ENCODE peak calls at places on chromosomes 2 and 18, in five cellular contexts. One of them, this sample, is unnamed.

GRCh38 chr2:30871440-30871839 is 64.2 kb upstream of the CAPN13 start:
- DNase-seq in adrenal gland: peak
- DNase-seq in DND-41: no peak
- DNase-seq in pancreas: no peak
- DNase-seq in endodermal cell: no peak
- DNase-seq in this sample: no peak

GRCh38 chr2:105504459-105504858 is 105.6 kb upstream of the FHL2 start:
- DNase-seq in endodermal cell: no peak
- DNase-seq in DND-41: no peak
- DNase-seq in pancreas: no peak
- DNase-seq in adrenal gland: no peak
- DNase-seq in this sample: no peak

GRCh38 chr2:74845217-74845751 is 11.4 kb downstream of the HK2 start:
- DNase-seq in pancreas: peak
- DNase-seq in DND-41: no peak
- DNase-seq in endodermal cell: peak
- DNase-seq in adrenal gland: peak
- DNase-seq in this sample: no peak

GRCh38 chr2:163626208-163626607 is 109.6 kb downstream of the FIGN start:
- DNase-seq in endodermal cell: no peak
- DNase-seq in pancreas: no peak
- DNase-seq in DND-41: no peak
- DNase-seq in adrenal gland: no peak
- DNase-seq in this sample: no peak

GRCh38 chr18:68435581-68435980 is 279.3 kb downstream of the TMX3 start:
- DNase-seq in pancreas: no peak
- DNase-seq in adrenal gland: no peak
- DNase-seq in endodermal cell: no peak
- DNase-seq in DND-41: no peak
- DNase-seq in this sample: no peak

GRCh38 chr2:10048501-10049171 is 5.3 kb downstream of the KLF11 start:
- DNase-seq in pancreas: no peak
- DNase-seq in DND-41: no peak
- DNase-seq in adrenal gland: no peak
- DNase-seq in endodermal cell: peak
- DNase-seq in this sample: peak

GRCh38 chr2:151815821-151816489 is 12.3 kb downstream of the ARL5A start:
- DNase-seq in pancreas: no peak
- DNase-seq in endodermal cell: no peak
- DNase-seq in adrenal gland: no peak
- DNase-seq in DND-41: no peak
- DNase-seq in this sample: no peak

GRCh38 chr2:96642564-96643350 is at the start of gene FER1L5:
- DNase-seq in adrenal gland: peak
- DNase-seq in endodermal cell: peak
- DNase-seq in DND-41: no peak
- DNase-seq in pancreas: peak
- DNase-seq in this sample: no peak

GRCh38 chr2:231489990-231490389 is 25.7 kb upstream of the NCL start:
- DNase-seq in DND-41: no peak
- DNase-seq in pancreas: peak
- DNase-seq in endodermal cell: peak
- DNase-seq in adrenal gland: peak
- DNase-seq in this sample: no peak

GRCh38 chr2:197877038-197877437 is 72.6 kb downstream of the PLCL1 start:
- DNase-seq in adrenal gland: no peak
- DNase-seq in endodermal cell: no peak
- DNase-seq in DND-41: no peak
- DNase-seq in pancreas: no peak
- DNase-seq in this sample: no peak

GRCh38 chr2:32937602-32938450 is 8.9 kb upstream of the LTBP1 start:
- DNase-seq in endodermal cell: peak
- DNase-seq in adrenal gland: no peak
- DNase-seq in DND-41: no peak
- DNase-seq in pancreas: no peak
- DNase-seq in this sample: no peak

GRCh38 chr18:37537868-37538525 is 27.6 kb downstream of the CELF4 start:
- DNase-seq in endodermal cell: peak
- DNase-seq in pancreas: peak
- DNase-seq in adrenal gland: peak
- DNase-seq in DND-41: peak
- DNase-seq in this sample: peak

GRCh38 chr18:75544051-75544481 is 116.6 kb upstream of the SMIM21 start:
- DNase-seq in endodermal cell: no peak
- DNase-seq in DND-41: no peak
- DNase-seq in adrenal gland: peak
- DNase-seq in pancreas: no peak
- DNase-seq in this sample: no peak

GRCh38 chr2:19454125-19454524 is 95.7 kb upstream of the OSR1 start:
- DNase-seq in endodermal cell: no peak
- DNase-seq in DND-41: no peak
- DNase-seq in pancreas: no peak
- DNase-seq in adrenal gland: no peak
- DNase-seq in this sample: no peak

DNA sequence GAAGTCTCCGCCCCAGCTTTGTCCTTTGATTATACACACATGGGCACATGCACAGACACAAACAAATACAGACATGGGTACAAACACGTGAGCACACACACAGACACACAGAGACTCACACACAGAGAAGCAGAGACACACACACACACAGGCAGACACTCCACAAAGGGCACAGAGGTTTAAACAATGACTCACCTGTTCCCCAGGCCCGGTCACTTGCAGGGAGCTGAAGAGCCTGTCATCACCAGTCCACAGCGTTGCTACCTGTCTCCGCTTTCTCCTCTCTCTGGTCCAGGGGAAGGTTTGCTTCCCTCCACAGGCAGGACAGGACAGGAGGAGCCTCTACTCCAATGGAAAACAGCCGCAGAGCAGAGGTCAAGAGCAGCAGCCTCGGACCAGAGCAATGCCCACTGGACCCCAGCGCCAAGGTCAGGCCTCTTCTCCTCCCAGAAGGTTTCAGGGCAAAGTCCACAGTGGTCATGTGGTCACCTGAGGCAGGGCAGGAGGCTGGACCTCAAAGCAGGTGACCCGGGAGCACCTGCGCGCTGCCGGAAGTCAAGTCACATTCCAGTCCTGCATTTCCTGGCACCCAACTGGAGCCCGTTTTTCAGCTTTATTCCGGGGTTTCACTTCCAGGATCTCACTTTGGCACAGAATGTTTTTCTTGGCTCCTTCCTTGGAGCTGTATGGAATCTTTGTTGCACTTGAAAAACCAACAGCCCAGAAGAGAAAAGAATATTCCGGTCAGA is at the start of gene RAB17:
- DNase-seq in DND-41: no peak
- DNase-seq in adrenal gland: no peak
- DNase-seq in endodermal cell: peak
- DNase-seq in pancreas: peak
- DNase-seq in this sample: no peak
- H3K4me3 ChIP-seq in DND-41: no peak
- H3K4me3 ChIP-seq in adrenal gland: no peak
- H3K4me3 ChIP-seq in endodermal cell: peak
- H3K4me3 ChIP-seq in pancreas: peak
- H3K4me3 ChIP-seq in this sample: no peak

GRCh38 chr18:26804474-26804873 is 61.0 kb downstream of the AQP4 start:
- DNase-seq in pancreas: no peak
- DNase-seq in endodermal cell: peak
- DNase-seq in DND-41: peak
- DNase-seq in adrenal gland: peak
- DNase-seq in this sample: peak
- TF ChIP-seq CTCF in pancreas: peak
- TF ChIP-seq CTCF in endodermal cell: peak
- TF ChIP-seq CTCF in DND-41: peak
- TF ChIP-seq CTCF in adrenal gland: peak
- TF ChIP-seq CTCF in this sample: peak

DNA sequence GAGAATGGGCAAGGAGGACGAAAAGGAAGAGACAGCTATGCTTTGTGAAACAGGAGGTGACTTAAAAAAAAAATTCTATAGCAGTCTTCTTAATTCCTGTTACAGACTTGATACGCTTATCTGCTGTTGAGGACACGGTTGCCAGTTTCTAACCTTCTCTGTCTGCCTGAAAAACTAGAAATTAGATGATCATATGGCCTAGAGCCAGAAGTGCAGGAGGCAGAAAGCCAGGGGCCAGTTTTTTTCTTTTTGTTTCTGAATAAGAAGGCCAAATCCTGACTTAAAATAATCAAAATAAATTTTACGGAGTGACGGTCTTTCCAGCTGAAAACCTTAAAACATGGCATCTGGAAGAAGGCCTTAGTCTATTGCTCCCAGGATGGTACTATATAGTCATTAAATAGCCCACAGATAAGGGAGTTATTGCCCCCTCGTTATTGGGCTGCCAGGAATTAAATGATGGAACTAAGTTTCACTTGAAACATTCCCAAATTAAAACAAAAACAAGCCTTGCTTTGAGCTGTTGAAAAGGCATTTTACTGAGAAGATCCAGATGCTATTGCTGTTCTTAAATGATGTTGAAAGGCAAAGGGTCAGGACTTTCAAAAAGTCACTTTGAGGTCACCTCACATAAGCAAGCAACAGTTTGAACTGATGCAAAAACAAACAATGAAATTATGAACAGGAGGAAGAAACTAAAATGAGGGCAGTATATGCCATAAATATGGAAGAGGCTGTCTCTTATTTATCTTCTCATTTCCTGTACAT is 1.9 kb upstream of the AMMECR1L start:
- DNase-seq in adrenal gland: peak
- DNase-seq in endodermal cell: no peak
- DNase-seq in pancreas: no peak
- DNase-seq in DND-41: no peak
- DNase-seq in this sample: no peak
- H3K4me3 ChIP-seq in adrenal gland: no peak
- H3K4me3 ChIP-seq in endodermal cell: peak
- H3K4me3 ChIP-seq in pancreas: no peak
- H3K4me3 ChIP-seq in DND-41: peak
- H3K4me3 ChIP-seq in this sample: peak

GRCh38 chr2:203021986-203022385 is 7.3 kb downstream of the NBEAL1 start:
- DNase-seq in DND-41: no peak
- DNase-seq in adrenal gland: no peak
- DNase-seq in endodermal cell: no peak
- DNase-seq in pancreas: no peak
- DNase-seq in this sample: no peak

GRCh38 chr2:203022751-203023150 is 8.1 kb downstream of the NBEAL1 start:
- DNase-seq in pancreas: no peak
- DNase-seq in DND-41: no peak
- DNase-seq in adrenal gland: no peak
- DNase-seq in endodermal cell: no peak
- DNase-seq in this sample: no peak

GRCh38 chr2:203016716-203017115 is 2.0 kb downstream of the NBEAL1 start:
- DNase-seq in endodermal cell: no peak
- DNase-seq in adrenal gland: no peak
- DNase-seq in DND-41: no peak
- DNase-seq in pancreas: no peak
- DNase-seq in this sample: no peak

GRCh38 chr2:203018181-203018580 is 3.5 kb downstream of the NBEAL1 start:
- DNase-seq in DND-41: no peak
- DNase-seq in adrenal gland: no peak
- DNase-seq in pancreas: no peak
- DNase-seq in endodermal cell: no peak
- DNase-seq in this sample: peak

DNA sequence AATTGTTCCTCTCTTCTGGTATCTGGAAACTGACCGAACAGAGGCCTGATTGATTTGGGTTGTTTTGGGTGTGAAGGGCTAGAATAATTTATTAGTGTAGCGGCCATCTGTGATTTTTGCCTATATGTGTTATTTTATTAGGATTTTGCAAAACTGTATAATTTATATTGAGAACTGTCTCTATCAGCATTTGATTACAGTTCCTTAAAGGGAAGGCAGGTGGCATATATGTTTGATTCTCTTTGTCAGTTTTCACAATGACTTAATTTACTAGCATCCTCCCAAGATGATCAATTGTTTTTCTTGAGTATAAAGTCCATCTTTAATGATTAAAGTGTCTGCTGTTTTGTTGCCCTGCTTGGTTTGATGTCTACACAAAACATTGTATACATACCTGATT is 4.5 kb downstream of the NBEAL1 start:
- DNase-seq in adrenal gland: no peak
- DNase-seq in pancreas: no peak
- DNase-seq in endodermal cell: no peak
- DNase-seq in DND-41: no peak
- DNase-seq in this sample: no peak
- TF ChIP-seq CTCF in adrenal gland: peak
- TF ChIP-seq CTCF in pancreas: no peak
- TF ChIP-seq CTCF in endodermal cell: peak
- TF ChIP-seq CTCF in DND-41: no peak
- TF ChIP-seq CTCF in this sample: no peak

DNA sequence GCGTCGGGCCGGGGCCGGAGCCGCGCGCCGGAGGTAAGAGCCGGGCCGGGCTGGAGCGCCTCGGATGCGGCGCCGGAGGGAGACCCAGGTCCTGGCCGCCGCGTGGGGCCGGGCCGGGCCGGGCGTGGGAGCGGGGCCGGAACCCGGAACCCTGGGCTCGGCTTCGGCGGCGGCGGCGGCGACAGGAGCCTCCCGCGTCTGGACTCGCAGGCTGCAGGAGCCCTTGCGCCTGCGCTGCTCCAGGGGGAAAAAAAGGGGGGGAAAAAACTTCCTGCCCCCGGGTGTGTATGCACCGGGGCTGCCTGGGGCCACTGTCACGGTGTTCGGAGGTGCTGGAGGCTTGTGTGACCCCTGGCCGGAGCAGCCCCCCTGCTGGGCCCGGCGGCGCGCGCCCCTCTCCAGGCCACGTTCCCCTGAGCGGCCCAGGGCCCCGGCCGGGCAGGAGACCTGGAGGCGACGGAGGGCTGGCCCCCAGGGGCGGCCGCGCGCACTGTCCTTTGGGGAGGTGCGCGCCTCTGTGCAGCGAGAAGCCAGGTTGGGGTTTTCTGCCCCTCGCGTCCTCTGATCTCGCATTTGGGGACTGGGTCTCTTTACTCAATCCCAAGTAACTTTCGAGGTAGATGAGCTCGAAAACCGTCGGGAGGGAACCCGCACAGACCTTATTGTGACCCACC is 906 bp downstream of the KLHL29 start:
- DNase-seq in DND-41: no peak
- DNase-seq in adrenal gland: no peak
- DNase-seq in endodermal cell: peak
- DNase-seq in pancreas: no peak
- DNase-seq in this sample: peak
- H3K4me3 ChIP-seq in DND-41: peak
- H3K4me3 ChIP-seq in adrenal gland: peak
- H3K4me3 ChIP-seq in endodermal cell: peak
- H3K4me3 ChIP-seq in pancreas: peak
- H3K4me3 ChIP-seq in this sample: peak

GRCh38 chr2:28606986-28607441 is 111.2 kb downstream of the PLB1 start:
- DNase-seq in adrenal gland: no peak
- DNase-seq in DND-41: no peak
- DNase-seq in endodermal cell: peak
- DNase-seq in pancreas: no peak
- DNase-seq in this sample: no peak
- TF ChIP-seq CTCF in adrenal gland: peak
- TF ChIP-seq CTCF in DND-41: peak
- TF ChIP-seq CTCF in endodermal cell: peak
- TF ChIP-seq CTCF in pancreas: no peak
- TF ChIP-seq CTCF in this sample: no peak

DNA sequence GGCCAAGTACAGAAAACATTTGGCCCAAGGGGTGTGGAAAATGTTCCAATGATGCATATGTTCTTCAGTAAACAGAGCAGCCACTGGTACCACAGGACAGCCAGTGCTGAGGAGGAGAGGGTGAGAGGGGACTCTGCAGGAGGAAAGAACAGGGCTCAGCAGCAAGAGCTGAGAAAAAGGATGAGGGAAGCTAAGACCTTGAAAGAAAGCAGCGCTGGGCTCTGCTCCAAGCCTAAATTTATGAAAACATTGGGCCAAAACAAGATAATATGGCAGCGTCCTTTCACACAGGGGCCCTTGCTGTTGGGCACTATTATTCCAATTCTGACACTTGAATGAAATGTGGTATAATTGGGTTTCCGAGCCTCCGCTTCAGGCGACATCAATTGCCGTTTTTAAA is 939.0 kb upstream of the FANCL start:
- DNase-seq in endodermal cell: no peak
- DNase-seq in pancreas: no peak
- DNase-seq in DND-41: no peak
- DNase-seq in adrenal gland: peak
- DNase-seq in this sample: no peak
- H3K4me3 ChIP-seq in endodermal cell: no peak
- H3K4me3 ChIP-seq in pancreas: no peak
- H3K4me3 ChIP-seq in DND-41: no peak
- H3K4me3 ChIP-seq in adrenal gland: no peak
- H3K4me3 ChIP-seq in this sample: no peak